ENCODE peak calls at places on chromosomes 4 and X, in nine cellular contexts. D is heart right ventricle, Z is fibroblast of lung, P is fibroblast of pulmonary artery, R is right lobe of liver, C is astrocyte of the cerebellum, T is HFF-Myc, L is fibroblast of mammary gland, E is B cell. F is an unnamed sample.

GRCh38 chr4:185600801-185601200 is 65.5 kb upstream of the PDLIM3 start:
- DNase-seq in D (no peak), Z (no peak), P (no peak), R (no peak), C (no peak), T (no peak), L (no peak), E (no peak), F (no peak)

GRCh38 chrX:22803353-22803752 is 196.4 kb upstream of the DDX53 start:
- DNase-seq in D (no peak), Z (no peak), P (no peak), R (no peak), C (no peak), T (no peak), L (no peak), E (no peak), F (no peak)

GRCh38 chrX:66731398-66731797 is 92.5 kb upstream of the EDA2R start:
- DNase-seq in D (no peak), Z (peak), P (peak), R (no peak), C (peak), T (peak), L (peak), E (no peak), F (no peak)

GRCh38 chrX:40107291-40108083 is 9.7 kb upstream of the BCOR start:
- DNase-seq in D (peak), Z (no peak), P (no peak), R (peak), C (no peak), T (no peak), L (no peak), E (no peak), F (peak)

GRCh38 chr4:170391066-170391754 is 301.5 kb upstream of the AADAT start:
- DNase-seq in D (no peak), Z (peak), P (peak), R (no peak), C (peak), T (no peak), L (peak), E (no peak), F (no peak)

GRCh38 chr4:173318648-173319211 is 15.4 kb downstream of the HMGB2 start:
- DNase-seq in D (no peak), Z (peak), P (peak), R (no peak), C (peak), T (no peak), L (peak), E (no peak), F (no peak)

GRCh38 chrX:73131276-73131675 is 52.0 kb upstream of the PABPC1L2A start:
- DNase-seq in D (no peak), Z (no peak), P (no peak), R (no peak), C (no peak), T (no peak), L (no peak), E (no peak), F (no peak)

GRCh38 chr4:183249854-183250253 is 70.2 kb downstream of the CLDN22 start:
- DNase-seq in D (no peak), Z (peak), P (peak), R (no peak), C (peak), T (peak), L (peak), E (no peak), F (no peak)

GRCh38 chr4:6768539-6768905 is 14.0 kb upstream of the KIAA0232 start:
- DNase-seq in D (no peak), Z (peak), P (peak), R (no peak), C (no peak), T (no peak), L (peak), E (no peak), F (no peak)

GRCh38 chr4:150250998-150251651 is 172.9 kb downstream of the DCLK2 start:
- DNase-seq in D (no peak), Z (no peak), P (no peak), R (no peak), C (no peak), T (no peak), L (no peak), E (no peak), F (no peak)

GRCh38 chrX:147953976-147954375 is 27.2 kb upstream of the FMR1NB start:
- DNase-seq in D (no peak), Z (no peak), P (no peak), R (no peak), C (no peak), T (no peak), L (peak), E (no peak), F (no peak)

GRCh38 chr4:82044141-82044993 is 329.4 kb downstream of the HNRNPD start:
- DNase-seq in D (peak), Z (peak), P (peak), R (peak), C (no peak), T (no peak), L (peak), E (no peak), F (peak)

GRCh38 chr4:67875011-67875410 is 8.8 kb downstream of the TMPRSS11D start:
- DNase-seq in D (no peak), Z (no peak), P (peak), R (no peak), C (no peak), T (no peak), L (peak), E (no peak), F (no peak)

GRCh38 chrX:118345045-118345400 is 883 bp upstream of the WDR44 start:
- DNase-seq in D (no peak), Z (no peak), P (no peak), R (no peak), C (no peak), T (no peak), L (no peak), E (no peak), F (no peak)

GRCh38 chr4:142036795-142037583 is 400.6 kb downstream of the IL15 start:
- DNase-seq in D (no peak), Z (peak), P (no peak), R (no peak), C (no peak), T (no peak), L (peak), E (no peak), F (no peak)

GRCh38 chr4:154739111-154739510 is 4.7 kb upstream of the LRAT start:
- DNase-seq in D (no peak), Z (no peak), P (no peak), R (no peak), C (no peak), T (no peak), L (no peak), E (no peak), F (no peak)

GRCh38 chrX:46180258-46180687 is 364.9 kb downstream of the ZNF674 start:
- DNase-seq in D (no peak), Z (peak), P (peak), R (no peak), C (peak), T (peak), L (peak), E (no peak), F (no peak)

GRCh38 chrX:130830599-130831346 is 72.2 kb downstream of the ENOX2 start:
- DNase-seq in D (no peak), Z (no peak), P (no peak), R (no peak), C (no peak), T (no peak), L (no peak), E (no peak), F (no peak)

GRCh38 chrX:15973299-15973698 is 118.7 kb upstream of the AP1S2 start:
- DNase-seq in D (peak), Z (peak), P (peak), R (no peak), C (no peak), T (peak), L (peak), E (no peak), F (no peak)

GRCh38 chrX:33840176-33840575 is 291.9 kb downstream of the FAM47A start:
- DNase-seq in D (no peak), Z (no peak), P (no peak), R (no peak), C (no peak), T (no peak), L (no peak), E (no peak), F (no peak)

GRCh38 chr4:7369511-7369910 is 65.2 kb downstream of the PSAPL1 start:
- DNase-seq in D (no peak), Z (no peak), P (no peak), R (no peak), C (no peak), T (no peak), L (no peak), E (peak), F (no peak)

GRCh38 chr4:153522800-153523089 is 56.6 kb downstream of the TMEM131L start:
- DNase-seq in D (no peak), Z (no peak), P (no peak), R (no peak), C (no peak), T (no peak), L (no peak), E (no peak), F (no peak)

GRCh38 chr4:22573198-22573597 is 57.3 kb upstream of the ADGRA3 start:
- DNase-seq in D (peak), Z (peak), P (peak), R (peak), C (peak), T (no peak), L (peak), E (no peak), F (no peak)

DNA sequence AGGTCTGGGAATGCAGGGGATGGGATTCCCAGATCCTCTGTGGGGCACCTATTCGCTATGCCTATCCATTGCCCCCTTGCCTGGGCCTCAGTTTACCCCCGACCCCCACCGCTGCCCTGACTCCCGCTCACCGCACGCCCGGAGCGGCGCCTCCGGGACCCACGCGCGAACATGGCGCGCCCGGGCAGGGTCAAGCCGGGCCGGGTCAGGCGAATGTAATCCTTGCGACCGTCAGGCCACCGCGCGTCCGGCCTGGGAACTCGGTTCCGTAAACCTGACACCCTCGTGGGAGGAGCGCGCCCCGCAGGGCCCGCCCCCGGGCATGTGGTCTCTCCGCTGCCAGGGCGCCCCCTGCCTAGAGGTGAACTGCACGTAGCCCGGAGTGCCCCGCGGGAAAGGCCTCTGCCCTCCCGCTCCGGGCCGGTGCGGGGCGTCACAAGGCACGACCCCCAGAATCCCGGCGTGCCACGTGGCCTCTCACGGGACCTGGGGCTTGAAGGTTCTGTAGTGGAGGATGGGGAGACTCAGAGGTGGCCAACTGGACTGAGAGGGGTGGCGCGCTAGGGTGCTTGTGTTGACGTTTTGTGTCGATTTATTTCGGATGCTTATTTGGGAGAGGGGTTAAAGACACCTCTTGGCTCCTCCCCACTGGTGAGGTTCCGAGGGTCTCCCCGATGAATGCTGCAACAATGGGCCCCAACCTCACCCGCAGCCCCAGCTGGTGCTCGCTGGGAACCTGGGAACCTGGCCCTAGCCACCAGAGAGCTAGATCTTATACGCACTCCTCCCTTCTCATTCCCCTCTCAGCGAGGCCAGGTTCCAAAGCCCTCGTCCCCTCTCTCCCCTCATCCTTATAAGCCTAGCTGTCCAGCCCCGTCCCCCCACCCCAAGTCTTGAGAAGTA is at the start of gene PRICKLE3:
- DNase-seq in D (peak), Z (peak), P (peak), R (peak), C (no peak), T (no peak), L (peak), E (peak), F (peak)
- TF ChIP-seq CTCF in D (peak), Z (peak), P (no peak), R (peak), C (no peak), T (peak), L (peak), E (peak), F (peak)

DNA sequence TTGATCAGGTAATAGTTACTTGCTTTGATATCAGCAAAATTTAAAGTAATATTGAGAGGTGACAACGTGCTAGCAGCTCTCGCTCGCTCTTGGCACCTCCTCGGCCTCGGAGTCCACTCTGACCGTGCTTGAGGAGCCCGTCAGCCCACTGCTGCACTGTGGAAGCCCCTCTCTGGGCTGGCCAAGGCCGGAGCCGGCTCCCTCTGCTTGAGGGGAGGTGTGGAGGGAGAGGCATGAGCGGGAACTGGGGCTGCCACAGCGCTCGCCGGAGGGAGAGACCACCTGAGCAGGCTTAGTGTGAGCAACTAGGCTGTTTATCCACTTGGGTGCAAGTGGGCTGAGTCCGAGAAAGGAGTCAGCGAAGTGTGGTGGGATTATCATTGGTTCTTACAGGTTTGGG is 455.7 kb upstream of the PCDH7 start:
- DNase-seq in D (no peak), Z (no peak), P (no peak), R (no peak), C (no peak), T (no peak), L (no peak), E (no peak), F (no peak)
- TF ChIP-seq CTCF in D (no peak), Z (no peak), P (no peak), R (no peak), C (no peak), T (no peak), L (no peak), E (no peak), F (no peak)

DNA sequence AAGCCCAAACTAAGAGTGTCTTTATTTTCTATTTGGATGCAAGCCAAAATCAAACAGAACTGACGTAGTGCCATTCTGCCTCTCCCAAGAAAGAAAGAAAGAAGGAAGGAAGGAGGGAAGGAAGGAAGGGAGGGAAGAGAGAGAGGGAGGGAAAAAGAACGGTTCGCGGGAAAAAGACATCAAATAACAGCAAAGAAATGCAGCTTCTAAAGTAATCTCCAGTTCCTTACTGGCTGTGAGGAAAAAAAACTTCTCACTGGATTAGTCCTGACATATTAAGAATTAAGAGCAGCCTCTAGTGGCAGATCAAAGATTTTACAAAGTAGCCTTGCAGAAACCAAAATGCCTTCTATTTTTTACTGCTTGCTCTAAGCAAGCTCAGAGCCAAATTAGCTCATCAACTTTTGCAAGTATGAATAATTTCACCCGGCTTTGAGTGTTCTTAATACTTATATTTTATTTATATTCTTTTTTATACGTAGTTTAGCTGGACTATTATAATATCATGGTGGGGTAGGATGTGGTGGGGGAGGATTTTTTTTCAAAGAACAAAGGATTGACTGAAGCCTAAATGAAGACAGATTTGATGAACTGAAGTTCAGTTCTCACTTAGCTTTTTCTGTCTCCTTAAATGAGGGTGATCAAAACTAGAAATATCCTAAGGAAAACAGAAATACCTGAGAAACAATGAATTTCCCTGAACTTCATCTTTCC is 36.6 kb downstream of the PITX2 start:
- DNase-seq in D (no peak), Z (peak), P (peak), R (no peak), C (peak), T (peak), L (peak), E (no peak), F (no peak)
- TF ChIP-seq CTCF in D (peak), Z (peak), P (peak), R (peak), C (peak), T (peak), L (peak), E (no peak), F (peak)

DNA sequence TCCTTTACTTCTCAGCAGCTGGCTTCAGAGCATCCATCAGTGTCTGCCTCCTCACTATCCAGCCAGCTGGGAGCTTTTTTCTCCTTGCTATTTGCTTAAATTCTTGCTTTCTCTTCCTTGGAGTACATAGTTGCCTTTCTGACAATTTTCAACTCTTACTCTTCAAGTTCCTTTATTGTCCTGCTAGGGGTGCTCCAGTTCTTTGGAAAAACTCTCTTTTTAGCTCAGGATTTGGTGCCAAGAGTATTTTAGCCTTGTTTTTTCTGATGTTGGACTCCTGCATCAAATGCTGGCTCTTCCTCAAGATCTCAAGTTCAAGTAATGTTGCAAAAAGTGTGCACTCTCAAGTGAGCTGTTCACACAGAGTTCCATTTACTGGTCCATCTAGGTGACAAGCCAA is 126.4 kb downstream of the KDR start:
- DNase-seq in D (no peak), Z (peak), P (peak), R (no peak), C (peak), T (no peak), L (peak), E (no peak), F (no peak)
- TF ChIP-seq CTCF in D (peak), Z (peak), P (peak), R (peak), C (peak), T (no peak), L (peak), E (no peak), F (peak)

DNA sequence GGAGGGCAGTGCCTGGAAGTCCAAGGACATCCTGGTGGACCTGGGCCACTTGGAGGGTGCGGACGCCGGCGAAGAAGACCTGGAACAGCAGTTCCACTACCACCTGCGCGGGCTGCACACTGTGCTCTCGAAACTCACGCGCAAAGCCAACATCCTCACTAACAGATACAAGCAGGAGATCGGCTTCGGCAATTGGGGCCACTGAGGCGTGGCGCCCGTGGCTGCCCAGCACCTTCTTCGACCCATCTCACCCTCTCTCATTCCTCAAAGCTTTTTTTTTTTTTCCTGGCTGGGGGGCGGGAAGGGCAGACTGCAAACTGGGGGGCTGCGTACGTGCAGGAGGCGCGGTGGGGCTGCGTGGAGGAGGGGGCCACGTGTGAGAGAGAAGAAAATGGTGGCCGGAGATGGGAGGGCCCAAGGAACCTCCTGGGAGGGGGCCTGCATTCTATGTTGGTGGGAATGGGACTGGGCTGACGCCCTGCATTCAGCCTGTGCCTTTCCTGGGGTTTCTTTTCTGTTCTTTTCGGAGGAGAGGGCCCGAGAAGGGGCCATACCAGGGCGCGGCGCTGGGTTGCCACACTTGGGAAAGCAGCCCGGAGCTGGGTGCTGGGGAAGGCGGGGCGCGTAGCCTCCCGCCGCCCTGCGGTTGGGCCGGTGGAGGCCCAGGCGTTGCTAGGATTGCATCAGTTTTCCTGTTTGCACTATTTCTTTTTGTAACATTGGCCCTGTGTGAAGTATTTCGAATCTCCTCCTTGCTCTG is 4.2 kb downstream of the MID1IP1 start:
- DNase-seq in D (peak), Z (peak), P (peak), R (peak), C (peak), T (no peak), L (peak), E (peak), F (peak)
- TF ChIP-seq CTCF in D (peak), Z (peak), P (no peak), R (peak), C (no peak), T (no peak), L (no peak), E (no peak), F (no peak)

GRCh38 chr4:27096142-27096824 is 235.6 kb downstream of the STIM2 start:
- DNase-seq in D (no peak), Z (no peak), P (no peak), R (no peak), C (peak), T (no peak), L (peak), E (no peak), F (no peak)
- TF ChIP-seq CTCF in D (no peak), Z (no peak), P (no peak), R (no peak), C (peak), T (no peak), L (peak), E (no peak), F (no peak)

DNA sequence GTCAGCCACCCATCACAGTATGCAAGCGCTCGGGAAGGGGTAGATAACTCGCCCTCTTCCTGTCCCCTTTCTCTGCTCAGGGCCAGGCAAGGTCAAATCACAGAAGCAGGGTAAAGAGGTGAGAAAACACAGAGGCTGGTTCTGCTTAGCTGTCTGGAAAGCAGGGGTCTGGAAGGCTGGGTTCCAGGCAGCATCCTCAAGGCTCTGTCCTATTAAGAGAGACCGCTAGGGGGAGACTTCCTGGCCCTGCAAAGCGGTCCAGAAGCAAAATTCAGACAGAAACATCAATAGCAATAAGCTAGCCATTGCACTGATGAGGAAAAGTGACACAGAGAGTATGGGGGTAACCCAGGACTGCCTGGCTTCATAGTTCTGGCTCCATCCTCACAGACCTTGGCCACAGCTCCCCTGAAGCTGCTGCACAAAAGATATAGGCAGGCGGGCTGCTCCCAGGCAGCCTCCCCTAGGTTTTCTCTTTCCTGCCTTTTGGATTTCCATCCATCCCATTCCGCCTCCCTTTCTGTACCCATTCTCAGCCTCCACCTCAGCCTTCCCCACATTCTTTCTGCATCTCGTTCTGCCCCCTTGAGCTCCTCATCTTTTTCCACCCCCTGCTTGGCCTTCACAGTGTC is 308.5 kb downstream of the EVC2 start:
- DNase-seq in D (no peak), Z (peak), P (peak), R (no peak), C (peak), T (no peak), L (peak), E (no peak), F (no peak)
- TF ChIP-seq CTCF in D (peak), Z (peak), P (peak), R (peak), C (peak), T (peak), L (peak), E (peak), F (no peak)

F was measured in prostate gland.